ENCODE peak calls at places on chromosomes 3 and 15, in six cellular contexts. W is lung, U is right cardiac atrium, J is GM23248, O is cardiac muscle cell, Y is heart left ventricle. S is an unnamed sample.

GRCh38 chr3:107523361-107524213 is 825 bp downstream of the BBX start:
- DNase-seq in O (peak), J (peak), Y (peak), W (peak), U (peak), S (peak)

GRCh38 chr3:40741729-40742128 is 217.0 kb downstream of the ZNF621 start:
- DNase-seq in J (no peak), U (no peak), O (no peak), W (no peak), Y (peak), S (no peak)

GRCh38 chr15:43184407-43185160 is 619 bp upstream of the CCNDBP1 start:
- DNase-seq in J (no peak), W (no peak), U (peak), Y (no peak), O (no peak), S (no peak)

GRCh38 chr3:151792411-151792810 is 21.5 kb upstream of the AADAC start:
- DNase-seq in J (no peak), Y (no peak), O (no peak), U (no peak), W (no peak), S (no peak)

GRCh38 chr3:130963878-130964277 is 62.7 kb downstream of the ASTE1 start:
- DNase-seq in W (no peak), J (peak), U (no peak), Y (no peak), O (no peak), S (no peak)

GRCh38 chr3:165641569-165642310 is 195.5 kb downstream of the BCHE start:
- DNase-seq in J (no peak), U (no peak), W (no peak), O (no peak), Y (no peak), S (no peak)

GRCh38 chr15:39028069-39028468 is 463.5 kb upstream of the RASGRP1 start:
- DNase-seq in Y (no peak), W (no peak), U (peak), O (no peak), J (peak), S (no peak)

GRCh38 chr3:65758871-65759598 is 279.7 kb downstream of the MAGI1 start:
- DNase-seq in Y (no peak), U (no peak), O (no peak), W (no peak), J (peak), S (no peak)

GRCh38 chr3:31157893-31158620 is 263.6 kb upstream of the GADL1 start:
- DNase-seq in Y (no peak), W (no peak), U (no peak), J (peak), O (peak), S (no peak)

GRCh38 chr3:37945803-37946530 is 44.6 kb upstream of the VILL start:
- DNase-seq in Y (no peak), J (peak), W (no peak), U (peak), O (no peak), S (no peak)

GRCh38 chr15:63858881-63859280 is 25.1 kb upstream of the HERC1 start:
- DNase-seq in U (no peak), W (no peak), Y (peak), J (peak), O (no peak), S (no peak)

GRCh38 chr15:63858448-63858847 is 24.7 kb upstream of the HERC1 start:
- DNase-seq in U (no peak), J (no peak), O (no peak), Y (no peak), W (no peak), S (no peak)

GRCh38 chr15:63861946-63862517 is 28.3 kb upstream of the HERC1 start:
- DNase-seq in O (no peak), U (no peak), Y (no peak), J (no peak), W (no peak), S (no peak)

GRCh38 chr15:63857459-63857856 is 23.7 kb upstream of the HERC1 start:
- DNase-seq in W (no peak), Y (peak), J (no peak), U (no peak), O (no peak), S (no peak)

DNA sequence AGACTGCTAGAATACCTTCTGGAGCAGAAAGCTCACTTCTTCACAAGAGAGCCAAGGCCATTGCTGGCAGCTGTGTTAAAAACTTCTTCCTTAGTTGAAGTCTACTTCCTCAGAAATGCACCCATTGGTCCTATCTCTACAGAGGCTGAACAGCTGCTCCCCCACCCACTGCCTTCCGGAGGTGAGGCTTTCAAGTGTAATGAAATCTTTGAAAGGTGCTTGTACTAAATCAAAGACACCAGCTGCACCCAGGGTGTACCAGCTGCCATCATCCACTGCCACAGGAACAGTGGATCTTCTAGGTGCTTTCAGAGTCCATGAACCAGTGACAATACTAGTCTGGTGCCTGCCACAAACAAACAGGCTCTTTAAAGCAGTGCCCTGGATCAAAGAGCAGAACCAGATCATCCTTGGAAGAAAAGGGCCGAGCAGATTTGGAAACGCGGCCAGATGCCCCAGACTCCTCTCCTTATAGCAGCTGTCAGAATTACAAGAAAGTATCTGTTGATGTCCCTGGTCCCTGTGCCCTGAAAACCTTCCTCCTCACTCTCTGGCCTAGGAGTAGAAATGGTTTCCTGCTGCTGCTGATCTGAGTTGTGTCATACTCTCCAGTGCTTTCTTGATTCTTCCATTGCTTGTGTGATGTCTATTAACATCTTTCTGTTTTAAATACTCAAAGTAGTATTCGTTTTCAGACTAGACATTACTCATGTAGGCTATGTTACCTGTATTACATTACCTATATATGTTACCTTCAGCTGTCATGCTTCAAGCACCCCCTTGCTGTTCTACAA is 26.6 kb upstream of the HERC1 start:
- DNase-seq in Y (no peak), O (no peak), U (peak), W (no peak), J (no peak), S (peak)
- H3K27ac ChIP-seq in Y (peak), O (no peak), U (no peak), W (peak), J (no peak), S (no peak)

GRCh38 chr3:132284006-132284405 is 33.2 kb upstream of the ACP3 start:
- DNase-seq in J (peak), O (peak), W (no peak), Y (no peak), U (no peak), S (no peak)
- H3K27ac ChIP-seq in J (no peak), O (peak), W (no peak), Y (peak), U (peak), S (no peak)

GRCh38 chr3:186115229-186115996 is 6.5 kb upstream of the ETV5 start:
- DNase-seq in Y (no peak), U (no peak), W (no peak), O (no peak), J (no peak), S (no peak)
- H3K27ac ChIP-seq in Y (no peak), U (no peak), W (no peak), O (no peak), J (no peak), S (no peak)

DNA sequence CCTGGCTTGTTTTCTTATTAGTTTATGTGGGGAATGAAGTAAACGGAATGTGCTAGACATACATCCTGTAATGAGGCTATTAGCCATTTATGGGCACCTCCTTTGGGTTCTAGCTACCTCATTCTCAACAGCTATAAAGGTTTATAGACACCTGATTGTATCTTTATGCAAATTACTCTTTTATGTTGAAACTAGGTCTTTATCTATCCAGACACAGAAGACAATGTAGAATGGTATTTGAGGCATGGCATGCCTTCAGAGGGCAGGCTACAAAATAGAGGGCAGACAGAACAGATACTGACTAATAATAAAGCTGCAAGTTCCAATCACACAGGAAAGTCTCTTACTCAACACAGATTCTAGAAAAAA is 27.1 kb downstream of the TBC1D2B start:
- DNase-seq in W (no peak), J (peak), Y (no peak), U (no peak), O (no peak), S (peak)
- H3K27ac ChIP-seq in W (no peak), J (peak), Y (peak), U (no peak), O (no peak), S (peak)

GRCh38 chr3:52056968-52057805 is 816 bp upstream of the DUSP7 start:
- DNase-seq in W (peak), O (peak), U (peak), Y (peak), J (peak), S (peak)
- H3K27ac ChIP-seq in W (peak), O (peak), U (peak), Y (peak), J (peak), S (peak)